ENCODE peak calls at places on chromosomes 1 and 21, in five cellular contexts. F is breast epithelium, O is GM06990, B is GM23338, G is kidney. X is an unnamed sample.
A peak's percentile ranks its signal among the peaks of the same experiment; 100 is the strongest.

GRCh38 chr1:201721131-201722049 is 107.6 kb upstream of the IPO9 start:
- DNase-seq in F (no peak), O (no peak), B (no peak), G (no peak), X (no peak)

GRCh38 chr1:94593611-94594010 is 52.1 kb upstream of the F3 start:
- DNase-seq in F (no peak), O (no peak), B (no peak), G (no peak), X (no peak)

GRCh38 chr21:32336711-32337110 is 38.1 kb downstream of the MRAP start:
- DNase-seq in F (no peak), O (no peak), B (no peak), G (no peak), X (no peak)

GRCh38 chr1:223413216-223413615 is 20.0 kb downstream of the CCDC185 start:
- DNase-seq in F (no peak), O (no peak), B (no peak), G (no peak), X (no peak)

GRCh38 chr1:209485167-209485566 is 98.3 kb upstream of the CAMK1G start:
- DNase-seq in F (no peak), O (no peak), B (no peak), G (no peak), X (no peak)

GRCh38 chr1:110262846-110263631 is 52.9 kb downstream of the KCNC4 start:
- DNase-seq in F (no peak), O (peak; percentile 22), B (no peak), G (no peak), X (no peak)

GRCh38 chr1:88742546-88742945 is 58.5 kb downstream of the PKN2 start:
- DNase-seq in F (no peak), O (no peak), B (no peak), G (no peak), X (no peak)

GRCh38 chr1:178645157-178645825 is 79.8 kb upstream of the RALGPS2 start:
- DNase-seq in F (no peak), O (no peak), B (peak; percentile 40), G (no peak), X (no peak)

DNA sequence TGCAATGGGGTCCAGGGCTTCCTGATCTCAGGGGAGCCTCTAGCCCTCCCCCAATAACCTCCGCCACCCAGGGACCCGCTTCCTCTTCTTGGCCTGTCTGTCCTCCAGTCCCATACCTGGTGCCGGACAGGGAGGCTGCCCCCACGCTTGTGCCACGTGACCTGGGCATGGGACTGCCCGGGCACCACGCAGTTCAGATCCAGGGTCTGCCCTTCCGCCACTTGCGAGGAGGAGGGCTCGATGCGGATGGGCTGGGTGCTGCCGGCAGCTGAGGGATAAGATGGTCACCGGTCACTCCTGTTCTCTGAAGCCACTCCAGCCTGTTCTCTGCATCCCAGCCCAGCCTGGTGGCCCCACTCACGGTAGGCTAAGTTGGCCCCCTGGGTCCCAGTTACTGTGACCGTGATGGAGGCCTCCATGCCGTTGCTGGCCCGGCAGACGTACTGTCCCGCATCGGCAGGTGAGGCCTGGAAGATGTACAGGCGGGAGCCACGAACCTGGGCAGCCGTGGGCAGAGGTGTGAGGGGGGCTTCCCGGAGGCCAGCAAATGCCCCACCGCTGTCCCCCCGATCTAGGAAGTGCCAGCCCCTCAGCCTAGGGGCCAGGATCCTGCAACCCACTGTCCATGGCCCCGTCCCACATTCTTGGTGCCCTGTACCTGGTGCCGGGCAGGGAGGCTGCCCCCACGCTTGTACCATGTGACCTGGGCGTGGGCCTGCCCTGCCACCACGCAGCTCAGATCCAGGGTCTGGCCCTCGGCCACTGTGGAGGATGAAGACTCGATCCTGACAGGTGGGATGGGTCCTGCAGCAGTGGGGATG is 39.6 kb downstream of the LDLRAD2 start:
- DNase-seq in F (no peak), O (no peak), B (no peak), G (no peak), X (no peak)
- H3K36me3 ChIP-seq in F (peaks cover 4% of the 10 kb centered on the region), O (no peaks in the 10 kb centered on the region), B (no peaks in the 10 kb centered on the region), G (peaks cover 22% of the 10 kb centered on the region), X (peaks cover 99% of the 10 kb centered on the region)

GRCh38 chr1:56029329-56030003 is 549.9 kb downstream of the PLPP3 start:
- DNase-seq in F (no peak), O (peak; percentile 15), B (peak; percentile 2), G (no peak), X (no peak)
- TF ChIP-seq CTCF in F (no peak), O (no peak), B (no peak), G (no peak), X (no peak)

GRCh38 chr1:225406976-225407725 is 20.7 kb downstream of the LBR start:
- DNase-seq in F (no peak), O (no peak), B (no peak), G (no peak), X (no peak)
- H3K36me3 ChIP-seq in F (no peaks in the 10 kb centered on the region), O (peaks cover 12% of the 10 kb centered on the region), B (peaks cover 23% of the 10 kb centered on the region), G (no peaks in the 10 kb centered on the region), X (peaks cover 80% of the 10 kb centered on the region)

GRCh38 chr1:164949758-164950452 is 390.9 kb downstream of the PBX1 start:
- DNase-seq in F (no peak), O (no peak), B (peak; percentile 20), G (no peak), X (no peak)
- TF ChIP-seq CTCF in F (no peak), O (no peak), B (peak; percentile 51), G (no peak), X (no peak)

DNA sequence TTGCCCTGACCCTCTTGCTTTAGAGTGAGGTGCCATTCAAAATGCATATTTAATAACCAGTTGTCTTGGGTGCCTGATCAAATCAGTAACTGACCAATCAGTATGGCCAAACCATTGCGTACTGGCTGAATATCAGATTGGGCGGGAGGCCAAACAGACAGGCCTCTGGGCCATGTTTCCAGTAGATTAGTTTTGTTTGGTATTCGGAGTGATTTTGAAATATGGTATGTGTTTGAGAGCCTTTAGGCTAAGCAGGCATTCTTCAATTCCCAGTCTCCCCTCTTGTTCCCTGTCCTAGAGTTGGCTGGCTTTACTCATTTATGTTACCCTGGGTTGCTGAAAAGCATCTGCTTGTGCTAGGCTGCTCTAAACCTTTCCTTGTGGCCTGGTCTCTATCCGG is 80.1 kb downstream of the BACH1 start:
- DNase-seq in F (no peak), O (no peak), B (no peak), G (no peak), X (no peak)
- H3K36me3 ChIP-seq in F (no peaks in the 10 kb centered on the region), O (no peaks in the 10 kb centered on the region), B (no peaks in the 10 kb centered on the region), G (no peaks in the 10 kb centered on the region), X (no peaks in the 10 kb centered on the region)

DNA sequence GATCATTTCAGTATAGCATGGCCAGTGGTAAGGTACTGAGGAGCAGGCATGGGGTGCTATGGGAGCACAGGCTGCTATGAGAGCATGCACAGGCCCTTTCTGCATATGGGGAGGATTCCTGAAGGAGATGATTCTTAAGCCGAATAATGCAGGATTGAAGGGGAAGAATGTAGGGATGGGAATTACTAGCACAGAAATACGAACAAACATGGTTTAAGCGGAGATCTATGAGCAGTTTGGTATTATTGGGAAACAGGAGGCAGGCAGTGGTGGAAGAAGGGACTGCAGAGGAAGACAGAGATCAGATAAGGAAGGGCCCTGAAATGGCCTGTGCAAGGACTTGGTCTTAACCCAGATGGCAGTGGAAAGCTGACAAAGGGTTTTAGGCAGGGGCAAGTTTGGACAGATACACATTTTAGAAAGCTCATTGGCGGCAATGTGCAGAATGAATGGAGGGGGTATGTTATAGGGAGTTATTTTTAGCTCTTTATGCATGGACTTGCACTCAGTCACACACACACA is 1.7 kb downstream of the OSCP1 start:
- DNase-seq in F (no peak), O (no peak), B (no peak), G (no peak), X (no peak)
- TF ChIP-seq CTCF in F (no peak), O (no peak), B (no peak), G (no peak), X (no peak)

GRCh38 chr1:23693599-23693998 is 2.0 kb downstream of the RPL11 start:
- DNase-seq in F (no peak), O (no peak), B (no peak), G (no peak), X (no peak)

GRCh38 chr1:23695667-23696066 is 4.1 kb downstream of the RPL11 start:
- DNase-seq in F (no peak), O (no peak), B (no peak), G (no peak), X (no peak)

GRCh38 chr1:23694371-23694770 is 2.8 kb downstream of the RPL11 start:
- DNase-seq in F (no peak), O (no peak), B (no peak), G (no peak), X (no peak)

GRCh38 chr1:23691499-23692307 is at the start of gene RPL11:
- DNase-seq in F (peak; percentile 94), O (peak; percentile 88), B (peak; percentile 98), G (peak; percentile 97), X (peak; percentile 94)

DNA sequence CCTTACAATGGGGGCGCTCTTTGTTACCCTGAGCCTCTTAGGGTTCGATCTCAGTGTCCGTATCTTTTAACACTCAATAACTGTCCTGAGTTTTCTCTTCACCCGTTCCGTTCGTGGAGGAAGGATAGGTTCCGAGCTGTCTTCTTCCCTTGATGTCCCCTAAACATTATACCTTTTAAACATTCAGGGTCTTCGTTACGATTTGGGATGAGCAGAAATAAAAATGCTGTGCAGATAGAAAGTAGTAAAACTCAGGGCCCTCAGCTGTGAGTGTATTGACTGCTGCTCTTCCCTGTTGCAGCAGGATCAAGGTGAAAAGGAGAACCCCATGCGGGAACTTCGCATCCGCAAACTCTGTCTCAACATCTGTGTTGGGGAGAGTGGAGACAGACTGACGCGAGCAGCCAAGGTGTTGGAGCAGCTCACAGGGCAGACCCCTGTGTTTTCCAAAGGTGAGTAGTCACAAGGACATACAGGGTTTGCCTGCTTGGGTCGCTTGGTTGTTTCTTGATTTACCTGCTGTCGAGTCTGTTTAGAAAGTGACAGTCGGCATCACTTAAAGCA is 784 bp downstream of the RPL11 start:
- DNase-seq in F (no peak), O (peak; percentile 10), B (no peak), G (no peak), X (no peak)
- H3K36me3 ChIP-seq in F (no peaks in the 10 kb centered on the region), O (peaks cover 21% of the 10 kb centered on the region), B (peaks cover 51% of the 10 kb centered on the region), G (peaks cover 25% of the 10 kb centered on the region), X (peaks cover 46% of the 10 kb centered on the region)

X was measured in upper lobe of right lung.